ENCODE peak calls at places on chromosomes 5 and 9, in four cellular contexts. A is HEK293T, E is iris pigment epithelial cell, Y is putamen. U is an unnamed sample.

GRCh38 chr5:69231281-69231680 is 3.4 kb upstream of the CDK7 start:
- DNase-seq in A (no peak), Y (no peak), E (no peak), U (no peak)

GRCh38 chr9:36609306-36609705 is 36.6 kb downstream of the MELK start:
- DNase-seq in E (no peak), Y (no peak), A (no peak), U (no peak)

GRCh38 chr9:133934512-133935221 is 57.5 kb downstream of the VAV2 start:
- DNase-seq in E (no peak), A (no peak), Y (no peak), U (peak)

GRCh38 chr9:121299125-121299466 is 31.1 kb downstream of the GSN start:
- DNase-seq in A (no peak), Y (no peak), E (no peak), U (no peak)

GRCh38 chr5:112703866-112704820 is 33.5 kb upstream of the APC start:
- DNase-seq in A (no peak), Y (no peak), E (peak), U (peak)

GRCh38 chr9:28264368-28264767 is 691.1 kb upstream of the C9orf72 start:
- DNase-seq in A (no peak), E (peak), Y (no peak), U (peak)

GRCh38 chr5:156815988-156816599 is 34.0 kb upstream of the PPP1R2B start:
- DNase-seq in A (peak), E (peak), Y (no peak), U (peak)

GRCh38 chr5:95035891-95036675 is 248.8 kb downstream of the MCTP1 start:
- DNase-seq in E (peak), A (no peak), Y (no peak), U (peak)

GRCh38 chr5:170077526-170077925 is 28.2 kb upstream of the FOXI1 start:
- DNase-seq in Y (no peak), A (no peak), E (no peak), U (no peak)

GRCh38 chr9:98791147-98792095 is 4.9 kb downstream of the ANKS6 start:
- DNase-seq in A (peak), E (peak), Y (no peak), U (peak)

GRCh38 chr5:83837261-83837894 is 116.7 kb upstream of the HAPLN1 start:
- DNase-seq in E (peak), Y (no peak), A (no peak), U (peak)

GRCh38 chr5:56910123-56910951 is 941 bp downstream of the SETD9 start:
- DNase-seq in Y (no peak), E (peak), A (peak), U (no peak)

GRCh38 chr5:137296213-137296702 is 202.9 kb downstream of the SPOCK1 start:
- DNase-seq in A (no peak), Y (no peak), E (peak), U (no peak)

GRCh38 chr5:72018158-72018803 is 89.0 kb upstream of the MAP1B start:
- DNase-seq in Y (no peak), E (peak), A (peak), U (peak)

GRCh38 chr5:175861337-175862130 is 9.8 kb upstream of the CPLX2 start:
- DNase-seq in Y (no peak), A (no peak), E (no peak), U (no peak)

GRCh38 chr5:82821978-82822927 is 254.9 kb downstream of the TMEM167A start:
- DNase-seq in E (peak), Y (no peak), A (no peak), U (peak)

GRCh38 chr5:125139590-125139989 is 393.2 kb upstream of the ZNF608 start:
- DNase-seq in A (no peak), E (no peak), Y (no peak), U (no peak)

GRCh38 chr5:40052812-40053211 is 626.9 kb upstream of the PTGER4 start:
- DNase-seq in A (no peak), E (peak), Y (no peak), U (no peak)

GRCh38 chr5:148831590-148832565 is 5.5 kb downstream of the ADRB2 start:
- DNase-seq in Y (peak), E (no peak), A (no peak), U (no peak)

GRCh38 chr9:136110082-136111061 is 8.3 kb downstream of the TMEM250 start:
- DNase-seq in A (no peak), Y (no peak), E (peak), U (peak)

GRCh38 chr5:54778783-54779182 is 206.6 kb downstream of the ESM1 start:
- DNase-seq in Y (no peak), A (no peak), E (no peak), U (no peak)

GRCh38 chr9:13555989-13556500 is 276.6 kb upstream of the MPDZ start:
- DNase-seq in E (no peak), Y (peak), A (no peak), U (no peak)

GRCh38 chr9:136927343-136928261 is 16.9 kb downstream of the FBXW5 start:
- DNase-seq in Y (no peak), A (no peak), E (peak), U (peak)

GRCh38 chr9:130207241-130207992 is 35.2 kb downstream of the NCS1 start:
- DNase-seq in A (no peak), E (no peak), Y (no peak), U (no peak)

GRCh38 chr5:90982576-90982975 is 400.5 kb downstream of the ARRDC3 start:
- DNase-seq in Y (no peak), E (peak), A (no peak), U (no peak)

GRCh38 chr9:134458111-134458845 is 132.0 kb downstream of the RXRA start:
- DNase-seq in A (no peak), E (peak), Y (no peak), U (peak)

GRCh38 chr5:22411950-22412349 is 441.2 kb downstream of the CDH12 start:
- DNase-seq in Y (no peak), A (no peak), E (no peak), U (no peak)

GRCh38 chr9:130975932-130976841 is 32.8 kb upstream of the LAMC3 start:
- DNase-seq in E (no peak), A (no peak), Y (no peak), U (no peak)

GRCh38 chr5:145025775-145026174 is 809.4 kb downstream of the PRELID2 start:
- DNase-seq in E (no peak), Y (no peak), A (no peak), U (no peak)

GRCh38 chr5:62790348-62790747 is 211.7 kb downstream of the LRRC70 start:
- DNase-seq in E (peak), Y (no peak), A (no peak), U (peak)

GRCh38 chr9:132548971-132549649 is 33.3 kb upstream of the BARHL1 start:
- DNase-seq in A (no peak), Y (no peak), E (no peak), U (no peak)

U was measured in fibroblast of mammary gland.